ENCODE peak calls at places on chromosomes 16 and 17, in nine cellular contexts. X, P, S, T, N, K, M, Y and O are unnamed samples.

GRCh38 chr16:30551781-30552180 is 6.4 kb downstream of the ZNF764 start:
- DNase-seq in X (peak; percentile 35), P (no peak), S (no peak), T (no peak), N (peak; percentile 60), K (no peak), M (no peak), Y (no peak), O (no peak)

GRCh38 chr16:84555418-84556196 is 51.1 kb upstream of the MEAK7 start:
- DNase-seq in X (no peak), P (no peak), S (no peak), T (no peak), N (peak; percentile 44), K (no peak), M (no peak), Y (peak; percentile 60), O (no peak)

GRCh38 chr16:81500833-81501521 is 56.4 kb downstream of the CMIP start:
- DNase-seq in X (no peak), P (peak; percentile 12), S (no peak), T (no peak), N (no peak), K (no peak), M (no peak), Y (no peak), O (no peak)

GRCh38 chr16:84648595-84649510 is 542 bp downstream of the KLHL36 start:
- DNase-seq in X (no peak), P (no peak), S (no peak), T (peak; percentile 76), N (peak; percentile 33), K (peak; percentile 29), M (no peak), Y (peak; percentile 69), O (peak; percentile 75)

GRCh38 chr17:49496183-49496865 is 1.2 kb downstream of the NGFR start:
- DNase-seq in X (peak; percentile 71), P (no peak), S (peak; percentile 30), T (peak; percentile 90), N (peak; percentile 83), K (peak; percentile 85), M (peak; percentile 29), Y (peak; percentile 94), O (peak; percentile 89)

GRCh38 chr17:47665655-47666054 is 15.9 kb downstream of the KPNB1 start:
- DNase-seq in X (no peak), P (no peak), S (peak; percentile 52), T (no peak), N (no peak), K (no peak), M (peak; percentile 78), Y (no peak), O (no peak)

GRCh38 chr16:30010817-30011504 is at the start of gene DOC2A:
- DNase-seq in X (no peak), P (no peak), S (no peak), T (no peak), N (peak; percentile 35), K (no peak), M (peak; percentile 81), Y (peak; percentile 78), O (no peak)

GRCh38 chr16:31876955-31877828 is 3.6 kb downstream of the ZNF267 start:
- DNase-seq in X (no peak), P (peak; percentile 62), S (peak; percentile 95), T (no peak), N (peak; percentile 30), K (no peak), M (no peak), Y (no peak), O (no peak)

GRCh38 chr16:57252148-57252721 is 7.2 kb downstream of the ARL2BP start:
- DNase-seq in X (no peak), P (no peak), S (no peak), T (peak; percentile 40), N (no peak), K (no peak), M (no peak), Y (no peak), O (no peak)

GRCh38 chr16:23496826-23497542 is 13.3 kb downstream of the GGA2 start:
- DNase-seq in X (no peak), P (no peak), S (peak; percentile 77), T (no peak), N (no peak), K (no peak), M (no peak), Y (no peak), O (no peak)

GRCh38 chr17:80103061-80103481 is 1.7 kb downstream of the GAA start:
- DNase-seq in X (no peak), P (no peak), S (no peak), T (no peak), N (no peak), K (no peak), M (no peak), Y (no peak), O (no peak)

GRCh38 chr16:252366-253337 is 18.0 kb downstream of the FAM234A start:
- DNase-seq in X (no peak), P (no peak), S (no peak), T (no peak), N (peak; percentile 22), K (no peak), M (no peak), Y (no peak), O (peak; percentile 24)

GRCh38 chr16:2966803-2967184 is 2.4 kb upstream of the PAQR4 start:
- DNase-seq in X (no peak), P (no peak), S (no peak), T (peak; percentile 67), N (no peak), K (no peak), M (no peak), Y (peak; percentile 29), O (no peak)

GRCh38 chr16:66036775-66037715 is 329.4 kb upstream of the CDH5 start:
- DNase-seq in X (no peak), P (peak; percentile 53), S (peak; percentile 98), T (no peak), N (no peak), K (no peak), M (no peak), Y (no peak), O (no peak)

GRCh38 chr17:9244066-9245052 is 223.0 kb downstream of the NTN1 start:
- DNase-seq in X (no peak), P (no peak), S (peak; percentile 75), T (no peak), N (no peak), K (no peak), M (no peak), Y (no peak), O (peak; percentile 60)

GRCh38 chr17:69287168-69287567 is 39.8 kb downstream of the ABCA5 start:
- DNase-seq in X (no peak), P (no peak), S (peak; percentile 59), T (no peak), N (no peak), K (no peak), M (no peak), Y (no peak), O (no peak)

GRCh38 chr16:71645450-71645849 is 19.5 kb downstream of the MARVELD3 start:
- DNase-seq in X (no peak), P (peak; percentile 9), S (peak; percentile 55), T (no peak), N (no peak), K (no peak), M (no peak), Y (peak; percentile 51), O (no peak)

GRCh38 chr17:58265902-58266875 is 14.5 kb downstream of the MPO start:
- DNase-seq in X (no peak), P (no peak), S (no peak), T (no peak), N (no peak), K (no peak), M (peak; percentile 20), Y (no peak), O (no peak)

GRCh38 chr16:85484337-85485295 is 128.5 kb upstream of the GSE1 start:
- DNase-seq in X (no peak), P (no peak), S (no peak), T (no peak), N (no peak), K (no peak), M (no peak), Y (no peak), O (no peak)

GRCh38 chr16:81005644-81006471 is 827 bp downstream of the CMC2 start:
- DNase-seq in X (no peak), P (no peak), S (peak; percentile 22), T (no peak), N (no peak), K (no peak), M (no peak), Y (peak; percentile 48), O (no peak)

GRCh38 chr17:40442392-40443195 is 656 bp upstream of the IGFBP4 start:
- DNase-seq in X (no peak), P (no peak), S (peak; percentile 71), T (peak; percentile 85), N (no peak), K (no peak), M (no peak), Y (no peak), O (peak; percentile 80)

GRCh38 chr17:49986396-49987289 is 8.4 kb downstream of the DLX3 start:
- DNase-seq in X (no peak), P (no peak), S (no peak), T (no peak), N (no peak), K (no peak), M (no peak), Y (no peak), O (no peak)

GRCh38 chr17:14351493-14351892 is 50.6 kb downstream of the HS3ST3B1 start:
- DNase-seq in X (no peak), P (no peak), S (no peak), T (no peak), N (no peak), K (no peak), M (no peak), Y (no peak), O (no peak)

GRCh38 chr16:28914325-28914724 is 10.7 kb downstream of the RABEP2 start:
- DNase-seq in X (no peak), P (no peak), S (no peak), T (no peak), N (no peak), K (no peak), M (no peak), Y (no peak), O (no peak)

GRCh38 chr17:6393368-6393952 is 41.5 kb downstream of the AIPL1 start:
- DNase-seq in X (no peak), P (no peak), S (no peak), T (no peak), N (no peak), K (no peak), M (no peak), Y (peak; percentile 37), O (no peak)

GRCh38 chr17:2940352-2940751 is 123.1 kb downstream of the OR1D5 start:
- DNase-seq in X (no peak), P (no peak), S (no peak), T (peak; percentile 77), N (no peak), K (no peak), M (no peak), Y (peak; percentile 62), O (peak; percentile 82)

GRCh38 chr16:48531011-48531962 is 78.7 kb downstream of the N4BP1 start:
- DNase-seq in X (no peak), P (no peak), S (peak; percentile 73), T (no peak), N (no peak), K (no peak), M (no peak), Y (no peak), O (peak; percentile 78)

GRCh38 chr16:24855678-24856077 is 9.9 kb downstream of the SLC5A11 start:
- DNase-seq in X (no peak), P (no peak), S (no peak), T (no peak), N (no peak), K (no peak), M (no peak), Y (no peak), O (no peak)

GRCh38 chr16:4489030-4489429 is 12.8 kb downstream of the HMOX2 start:
- DNase-seq in X (no peak), P (no peak), S (peak; percentile 57), T (no peak), N (no peak), K (no peak), M (no peak), Y (no peak), O (no peak)

GRCh38 chr17:44829558-44830358 is at the start of gene GJC1:
- DNase-seq in X (no peak), P (no peak), S (no peak), T (peak; percentile 77), N (peak; percentile 11), K (no peak), M (no peak), Y (peak; percentile 85), O (peak; percentile 57)

GRCh38 chr17:39679521-39680192 is 8.2 kb downstream of the PGAP3 start:
- DNase-seq in X (no peak), P (no peak), S (no peak), T (peak; percentile 63), N (peak; percentile 58), K (no peak), M (no peak), Y (no peak), O (peak; percentile 66)